ENCODE peak calls at places on chromosome 16, in seven cellular contexts. One of them, this sample, is unnamed.

GRCh38 chr16:85363427-85363826 is 249.7 kb upstream of the GSE1 start:
- DNase-seq in GM23248: no peak
- DNase-seq in neural progenitor cell: no peak
- DNase-seq in HCT116: no peak
- DNase-seq in hepatocyte: no peak
- DNase-seq in GM23338: no peak
- DNase-seq in OCI-LY7: no peak
- DNase-seq in this sample: no peak

GRCh38 chr16:66475232-66475631 is 48.1 kb downstream of the BEAN1 start:
- DNase-seq in GM23248: no peak
- DNase-seq in neural progenitor cell: no peak
- DNase-seq in HCT116: no peak
- DNase-seq in hepatocyte: no peak
- DNase-seq in GM23338: no peak
- DNase-seq in OCI-LY7: no peak
- DNase-seq in this sample: no peak

GRCh38 chr16:69404275-69404805 is 18.5 kb upstream of the TERF2 start:
- DNase-seq in GM23248: peak; percentile 48
- DNase-seq in neural progenitor cell: peak; percentile 31
- DNase-seq in HCT116: peak; percentile 95
- DNase-seq in hepatocyte: peak; percentile 60
- DNase-seq in GM23338: peak; percentile 18
- DNase-seq in OCI-LY7: no peak
- DNase-seq in this sample: no peak

GRCh38 chr16:30761427-30761927 is 385 bp downstream of the CFAP119 start:
- DNase-seq in GM23248: peak; percentile 61
- DNase-seq in neural progenitor cell: peak; percentile 70
- DNase-seq in HCT116: no peak
- DNase-seq in hepatocyte: peak; percentile 58
- DNase-seq in GM23338: peak; percentile 80
- DNase-seq in OCI-LY7: peak; percentile 83
- DNase-seq in this sample: peak; percentile 28

GRCh38 chr16:54407596-54407995 is 121.0 kb upstream of the IRX3 start:
- DNase-seq in GM23248: peak; percentile 78
- DNase-seq in neural progenitor cell: no peak
- DNase-seq in HCT116: no peak
- DNase-seq in hepatocyte: no peak
- DNase-seq in GM23338: no peak
- DNase-seq in OCI-LY7: no peak
- DNase-seq in this sample: no peak

GRCh38 chr16:68658258-68658973 is 13.3 kb downstream of the CDH3 start:
- DNase-seq in GM23248: peak; percentile 90
- DNase-seq in neural progenitor cell: peak; percentile 16
- DNase-seq in HCT116: peak; percentile 83
- DNase-seq in hepatocyte: peak; percentile 64
- DNase-seq in GM23338: no peak
- DNase-seq in OCI-LY7: no peak
- DNase-seq in this sample: peak; percentile 98

GRCh38 chr16:27379919-27380318 is 22.1 kb upstream of the IL21R start:
- DNase-seq in GM23248: no peak
- DNase-seq in neural progenitor cell: no peak
- DNase-seq in HCT116: no peak
- DNase-seq in hepatocyte: no peak
- DNase-seq in GM23338: no peak
- DNase-seq in OCI-LY7: no peak
- DNase-seq in this sample: no peak

GRCh38 chr16:9808210-9808609 is 374.0 kb downstream of the GRIN2A start:
- DNase-seq in GM23248: no peak
- DNase-seq in neural progenitor cell: no peak
- DNase-seq in HCT116: no peak
- DNase-seq in hepatocyte: no peak
- DNase-seq in GM23338: no peak
- DNase-seq in OCI-LY7: no peak
- DNase-seq in this sample: no peak

GRCh38 chr16:55048745-55049144 is 118.1 kb downstream of the IRX5 start:
- DNase-seq in GM23248: no peak
- DNase-seq in neural progenitor cell: peak; percentile 40
- DNase-seq in HCT116: no peak
- DNase-seq in hepatocyte: no peak
- DNase-seq in GM23338: peak; percentile 30
- DNase-seq in OCI-LY7: no peak
- DNase-seq in this sample: no peak

GRCh38 chr16:24854607-24855171 is 8.9 kb downstream of the SLC5A11 start:
- DNase-seq in GM23248: no peak
- DNase-seq in neural progenitor cell: no peak
- DNase-seq in HCT116: no peak
- DNase-seq in hepatocyte: no peak
- DNase-seq in GM23338: no peak
- DNase-seq in OCI-LY7: no peak
- DNase-seq in this sample: no peak

GRCh38 chr16:17365591-17366298 is 105.0 kb downstream of the XYLT1 start:
- DNase-seq in GM23248: peak; percentile 73
- DNase-seq in neural progenitor cell: no peak
- DNase-seq in HCT116: no peak
- DNase-seq in hepatocyte: no peak
- DNase-seq in GM23338: no peak
- DNase-seq in OCI-LY7: no peak
- DNase-seq in this sample: no peak

GRCh38 chr16:89722392-89723278 is 1.3 kb downstream of the ZNF276 start:
- DNase-seq in GM23248: peak; percentile 26
- DNase-seq in neural progenitor cell: peak; percentile 43
- DNase-seq in HCT116: peak; percentile 56
- DNase-seq in hepatocyte: peak; percentile 55
- DNase-seq in GM23338: peak; percentile 60
- DNase-seq in OCI-LY7: no peak
- DNase-seq in this sample: peak; percentile 82

GRCh38 chr16:70162041-70162451 is 11.5 kb upstream of the CLEC18C start:
- DNase-seq in GM23248: peak; percentile 88
- DNase-seq in neural progenitor cell: no peak
- DNase-seq in HCT116: no peak
- DNase-seq in hepatocyte: peak; percentile 69
- DNase-seq in GM23338: no peak
- DNase-seq in OCI-LY7: no peak
- DNase-seq in this sample: peak; percentile 90

GRCh38 chr16:84088695-84089395 is 27.9 kb downstream of the MBTPS1 start:
- DNase-seq in GM23248: peak; percentile 11
- DNase-seq in neural progenitor cell: no peak
- DNase-seq in HCT116: no peak
- DNase-seq in hepatocyte: no peak
- DNase-seq in GM23338: no peak
- DNase-seq in OCI-LY7: peak; percentile 76
- DNase-seq in this sample: peak; percentile 8

GRCh38 chr16:27431773-27432599 is 30.0 kb downstream of the IL21R start:
- DNase-seq in GM23248: peak; percentile 77
- DNase-seq in neural progenitor cell: no peak
- DNase-seq in HCT116: no peak
- DNase-seq in hepatocyte: no peak
- DNase-seq in GM23338: no peak
- DNase-seq in OCI-LY7: no peak
- DNase-seq in this sample: peak; percentile 6

GRCh38 chr16:85614338-85615013 is 1.4 kb downstream of the GSE1 start:
- DNase-seq in GM23248: no peak
- DNase-seq in neural progenitor cell: peak; percentile 94
- DNase-seq in HCT116: no peak
- DNase-seq in hepatocyte: no peak
- DNase-seq in GM23338: no peak
- DNase-seq in OCI-LY7: peak; percentile 29
- DNase-seq in this sample: no peak

GRCh38 chr16:46733319-46733830 is 14.8 kb downstream of the MYLK3 start:
- DNase-seq in GM23248: no peak
- DNase-seq in neural progenitor cell: no peak
- DNase-seq in HCT116: no peak
- DNase-seq in hepatocyte: no peak
- DNase-seq in GM23338: no peak
- DNase-seq in OCI-LY7: no peak
- DNase-seq in this sample: no peak

GRCh38 chr16:57358527-57359095 is at the start of gene CCL22:
- DNase-seq in GM23248: no peak
- DNase-seq in neural progenitor cell: no peak
- DNase-seq in HCT116: no peak
- DNase-seq in hepatocyte: no peak
- DNase-seq in GM23338: no peak
- DNase-seq in OCI-LY7: no peak
- DNase-seq in this sample: peak; percentile 41

GRCh38 chr16:68737046-68737729 is at the start of gene CDH1:
- DNase-seq in GM23248: no peak
- DNase-seq in neural progenitor cell: peak; percentile 70
- DNase-seq in HCT116: peak; percentile 73
- DNase-seq in hepatocyte: peak; percentile 94
- DNase-seq in GM23338: peak; percentile 98
- DNase-seq in OCI-LY7: no peak
- DNase-seq in this sample: peak; percentile 86

GRCh38 chr16:89892055-89892630 is 18.8 kb downstream of the TCF25 start:
- DNase-seq in GM23248: no peak
- DNase-seq in neural progenitor cell: no peak
- DNase-seq in HCT116: no peak
- DNase-seq in hepatocyte: no peak
- DNase-seq in GM23338: no peak
- DNase-seq in OCI-LY7: no peak
- DNase-seq in this sample: no peak

GRCh38 chr16:86353934-86354333 is 156.4 kb upstream of the FOXF1 start:
- DNase-seq in GM23248: no peak
- DNase-seq in neural progenitor cell: no peak
- DNase-seq in HCT116: no peak
- DNase-seq in hepatocyte: no peak
- DNase-seq in GM23338: no peak
- DNase-seq in OCI-LY7: no peak
- DNase-seq in this sample: no peak

GRCh38 chr16:86447228-86447627 is 63.1 kb upstream of the FOXF1 start:
- DNase-seq in GM23248: no peak
- DNase-seq in neural progenitor cell: no peak
- DNase-seq in HCT116: no peak
- DNase-seq in hepatocyte: no peak
- DNase-seq in GM23338: no peak
- DNase-seq in OCI-LY7: no peak
- DNase-seq in this sample: no peak

GRCh38 chr16:56748191-56748590 is 18.3 kb downstream of the NUP93 start:
- DNase-seq in GM23248: no peak
- DNase-seq in neural progenitor cell: no peak
- DNase-seq in HCT116: no peak
- DNase-seq in hepatocyte: no peak
- DNase-seq in GM23338: no peak
- DNase-seq in OCI-LY7: no peak
- DNase-seq in this sample: no peak

GRCh38 chr16:10098991-10099390 is 83.2 kb downstream of the GRIN2A start:
- DNase-seq in GM23248: no peak
- DNase-seq in neural progenitor cell: no peak
- DNase-seq in HCT116: no peak
- DNase-seq in hepatocyte: no peak
- DNase-seq in GM23338: no peak
- DNase-seq in OCI-LY7: no peak
- DNase-seq in this sample: no peak

GRCh38 chr16:59305850-59306249 is 571.7 kb upstream of the GOT2 start:
- DNase-seq in GM23248: no peak
- DNase-seq in neural progenitor cell: no peak
- DNase-seq in HCT116: no peak
- DNase-seq in hepatocyte: no peak
- DNase-seq in GM23338: no peak
- DNase-seq in OCI-LY7: no peak
- DNase-seq in this sample: peak; percentile 4

GRCh38 chr16:12300946-12301500 is 324.5 kb downstream of the SNX29 start:
- DNase-seq in GM23248: no peak
- DNase-seq in neural progenitor cell: no peak
- DNase-seq in HCT116: no peak
- DNase-seq in hepatocyte: no peak
- DNase-seq in GM23338: no peak
- DNase-seq in OCI-LY7: no peak
- DNase-seq in this sample: no peak
- H3K36me3 ChIP-seq in GM23248: no peaks in the 10 kb centered on the region
- H3K36me3 ChIP-seq in neural progenitor cell: no peaks in the 10 kb centered on the region
- H3K36me3 ChIP-seq in HCT116: no peaks in the 10 kb centered on the region
- H3K36me3 ChIP-seq in hepatocyte: no peaks in the 10 kb centered on the region
- H3K36me3 ChIP-seq in GM23338: no peaks in the 10 kb centered on the region
- H3K36me3 ChIP-seq in OCI-LY7: no peaks in the 10 kb centered on the region
- H3K36me3 ChIP-seq in this sample: no peaks in the 10 kb centered on the region

GRCh38 chr16:750454-750853 is 9.7 kb upstream of the CIAO3 start:
- DNase-seq in GM23248: no peak
- DNase-seq in neural progenitor cell: no peak
- DNase-seq in HCT116: no peak
- DNase-seq in hepatocyte: peak; percentile 67
- DNase-seq in GM23338: no peak
- DNase-seq in OCI-LY7: no peak
- DNase-seq in this sample: no peak
- H3K27ac ChIP-seq in GM23248: no peak overlapping the region
- H3K27ac ChIP-seq in neural progenitor cell: no peak overlapping the region
- H3K27ac ChIP-seq in HCT116: no peak overlapping the region
- H3K27ac ChIP-seq in hepatocyte: peak overlapping the region; percentile 80
- H3K27ac ChIP-seq in GM23338: no peak overlapping the region
- H3K27ac ChIP-seq in OCI-LY7: no peak overlapping the region
- H3K27ac ChIP-seq in this sample: no peak overlapping the region

GRCh38 chr16:20773679-20774078 is 9.9 kb downstream of the ACSM3 start:
- DNase-seq in GM23248: no peak
- DNase-seq in neural progenitor cell: no peak
- DNase-seq in HCT116: no peak
- DNase-seq in hepatocyte: no peak
- DNase-seq in GM23338: no peak
- DNase-seq in OCI-LY7: no peak
- DNase-seq in this sample: no peak

GRCh38 chr16:20774703-20775362 is 11.0 kb downstream of the ACSM3 start:
- DNase-seq in GM23248: peak; percentile 72
- DNase-seq in neural progenitor cell: peak; percentile 76
- DNase-seq in HCT116: peak; percentile 68
- DNase-seq in hepatocyte: peak; percentile 71
- DNase-seq in GM23338: peak; percentile 92
- DNase-seq in OCI-LY7: peak; percentile 67
- DNase-seq in this sample: peak; percentile 83
- TF ChIP-seq EZH2phosphoT487 in GM23248: no peak
- TF ChIP-seq EZH2phosphoT487 in neural progenitor cell: no peak
- TF ChIP-seq EZH2phosphoT487 in HCT116: no peak
- TF ChIP-seq EZH2phosphoT487 in hepatocyte: no peak
- TF ChIP-seq EZH2phosphoT487 in GM23338: no peak
- TF ChIP-seq EZH2phosphoT487 in OCI-LY7: no peak
- TF ChIP-seq EZH2phosphoT487 in this sample: no peak

GRCh38 chr16:2115591-2115973 is 20.1 kb downstream of the PKD1 start:
- DNase-seq in GM23248: no peak
- DNase-seq in neural progenitor cell: no peak
- DNase-seq in HCT116: no peak
- DNase-seq in hepatocyte: no peak
- DNase-seq in GM23338: no peak
- DNase-seq in OCI-LY7: no peak
- DNase-seq in this sample: no peak
- H3K36me3 ChIP-seq in GM23248: no peaks in the 10 kb centered on the region
- H3K36me3 ChIP-seq in neural progenitor cell: no peaks in the 10 kb centered on the region
- H3K36me3 ChIP-seq in HCT116: no peaks in the 10 kb centered on the region
- H3K36me3 ChIP-seq in hepatocyte: no peaks in the 10 kb centered on the region
- H3K36me3 ChIP-seq in GM23338: no peaks in the 10 kb centered on the region
- H3K36me3 ChIP-seq in OCI-LY7: peaks cover 3% of the 10 kb centered on the region
- H3K36me3 ChIP-seq in this sample: no peaks in the 10 kb centered on the region

This sample was measured in PC-3.